ENCODE peak calls at places on chromosomes 13 and 19, in nine cellular contexts. H is NCI-H1105 treated with DMSO at 0.1 percent for 48 hours; C is OCI-LY7; A is activated T-helper 2 cell treated with anti-CD3 and anti-CD28 coated beads, Interferon-gamma antibody, Interleukin-2, Interleukin-4, amounts not matched to agents 10 μg/mL and 5 μg/mL and 100 μg/mL, durations not matched to agents 14 hours and 24 hours and 36 hours; T is endothelial cell; Y is substantia nigra; K is MM.1S; F is central memory CD8-positive, alpha-beta T cell; J is activated naive CD8-positive, alpha-beta T cell treated with anti-CD3 and anti-CD28 coated beads, Interleukin-2, amount 50 U/mL, for 16 hours. X is an unnamed sample.

GRCh38 chr19:55613930-55614710 is 8.7 kb downstream of the ZNF865 start:
- DNase-seq in Y (no peak), K (no peak), A (no peak), C (no peak), J (no peak), H (no peak), T (no peak), F (no peak), X (no peak)

GRCh38 chr19:33040994-33041827 is 23.5 kb downstream of the RHPN2 start:
- DNase-seq in C (no peak), F (no peak), Y (peak), J (no peak), A (no peak), H (no peak), T (no peak), K (no peak), X (peak)

GRCh38 chr19:42201489-42202289 is 15.8 kb downstream of the DEDD2 start:
- DNase-seq in T (no peak), A (peak), Y (no peak), K (peak), H (no peak), J (no peak), C (peak), F (peak), X (no peak)

GRCh38 chr13:67119481-67119883 is 110.7 kb downstream of the PCDH9 start:
- DNase-seq in K (no peak), H (no peak), C (no peak), J (no peak), Y (no peak), A (no peak), T (no peak), F (no peak), X (peak)

GRCh38 chr13:86563308-86563707 is 764.1 kb upstream of the SLITRK6 start:
- DNase-seq in H (no peak), Y (no peak), C (no peak), K (no peak), A (no peak), T (no peak), F (no peak), J (no peak), X (no peak)

GRCh38 chr19:47032171-47032811 is 12.7 kb downstream of the NPAS1 start:
- DNase-seq in T (peak), F (peak), J (peak), C (peak), A (peak), H (peak), K (peak), Y (peak), X (peak)

GRCh38 chr13:106534844-106535551 is 464 bp downstream of the EFNB2 start:
- DNase-seq in T (peak), J (no peak), H (no peak), K (peak), F (peak), A (peak), C (peak), Y (no peak), X (peak)

GRCh38 chr13:74761794-74762193 is 627.6 kb upstream of the KLF12 start:
- DNase-seq in Y (no peak), T (no peak), C (no peak), J (no peak), A (no peak), F (no peak), K (no peak), H (no peak), X (no peak)

GRCh38 chr13:44197791-44198770 is 175.5 kb upstream of the SERP2 start:
- DNase-seq in C (no peak), J (no peak), T (no peak), F (no peak), H (peak), Y (no peak), K (peak), A (peak), X (no peak)

GRCh38 chr19:42252365-42253244 is 2.3 kb downstream of the ERF start:
- DNase-seq in T (no peak), Y (peak), J (no peak), F (no peak), K (peak), A (no peak), H (no peak), C (no peak), X (no peak)

GRCh38 chr19:37855098-37855497 is 51.3 kb downstream of the WDR87 start:
- DNase-seq in C (no peak), H (no peak), A (peak), T (no peak), F (no peak), K (no peak), Y (no peak), J (no peak), X (no peak)

GRCh38 chr19:16702123-16702522 is 17.5 kb upstream of the NWD1 start:
- DNase-seq in T (no peak), H (no peak), C (no peak), J (no peak), F (no peak), Y (no peak), K (no peak), A (no peak), X (no peak)

GRCh38 chr13:111005808-111006494 is 91.1 kb upstream of the ANKRD10 start:
- DNase-seq in A (no peak), K (no peak), H (no peak), F (no peak), T (no peak), C (no peak), Y (no peak), J (no peak), X (no peak)

GRCh38 chr19:54137114-54137912 is at the start of gene CNOT3:
- DNase-seq in K (peak), C (peak), F (peak), H (peak), Y (peak), T (peak), A (peak), J (peak), X (peak)

GRCh38 chr19:14394167-14394566 is 12.9 kb downstream of the ADGRE5 start:
- DNase-seq in A (no peak), F (no peak), Y (no peak), T (no peak), J (no peak), K (no peak), C (no peak), H (no peak), X (no peak)

GRCh38 chr19:38061294-38061693 is 154.3 kb downstream of the SIPA1L3 start:
- DNase-seq in C (no peak), F (no peak), A (no peak), K (no peak), H (no peak), J (no peak), T (no peak), Y (no peak), X (no peak)

GRCh38 chr13:44352671-44353070 is 21.0 kb upstream of the SERP2 start:
- DNase-seq in H (no peak), Y (no peak), T (no peak), C (no peak), A (no peak), K (no peak), J (no peak), F (no peak), X (no peak)

GRCh38 chr13:31073859-31074718 is 87.6 kb downstream of the HSPH1 start:
- DNase-seq in J (no peak), C (peak), H (no peak), Y (no peak), K (peak), F (no peak), A (peak), T (no peak), X (no peak)

GRCh38 chr19:49533551-49534488 is 6.0 kb downstream of the RCN3 start:
- DNase-seq in T (peak), C (peak), J (peak), Y (peak), F (peak), K (peak), H (peak), A (peak), X (no peak)

GRCh38 chr13:102555914-102556553 is 40.8 kb upstream of the TPP2 start:
- DNase-seq in F (no peak), T (peak), Y (no peak), H (peak), C (peak), J (no peak), A (no peak), K (peak), X (peak)

GRCh38 chr19:58229255-58229639 is 533 bp downstream of the ZNF544 start:
- DNase-seq in C (peak), T (peak), H (no peak), F (no peak), J (no peak), K (no peak), Y (no peak), A (no peak), X (peak)

GRCh38 chr19:39157275-39157996 is 31.9 kb downstream of the PAK4 start:
- DNase-seq in F (no peak), C (no peak), Y (no peak), T (no peak), J (no peak), H (no peak), A (no peak), K (no peak), X (no peak)